ENCODE peak calls at places on chromosomes 7 and 10, in four cellular contexts. V is hepatocyte, E is transverse colon, Y is GM12878. F is an unnamed sample.

GRCh38 chr10:93746844-93747284 is 10.9 kb upstream of the LGI1 start:
- DNase-seq in V (peak), E (peak), Y (no peak), F (no peak)

GRCh38 chr7:142759433-142759832 is 10.2 kb downstream of the PRSS1 start:
- DNase-seq in V (no peak), E (no peak), Y (no peak), F (no peak)

GRCh38 chr10:29150010-29150409 is 138.9 kb upstream of the LYZL1 start:
- DNase-seq in V (peak), E (no peak), Y (no peak), F (no peak)

GRCh38 chr10:127942811-127943210 is 35.9 kb downstream of the PTPRE start:
- DNase-seq in V (no peak), E (no peak), Y (no peak), F (no peak)

GRCh38 chr7:44541028-44541869 is at the start of gene NPC1L1:
- DNase-seq in V (peak), E (no peak), Y (no peak), F (no peak)

GRCh38 chr10:78876449-78876848 is 192.3 kb upstream of the ZMIZ1 start:
- DNase-seq in V (no peak), E (no peak), Y (no peak), F (no peak)

GRCh38 chr7:7446616-7447015 is 89.1 kb downstream of the COL28A1 start:
- DNase-seq in V (no peak), E (no peak), Y (no peak), F (no peak)

GRCh38 chr10:7686351-7687171 is 16.6 kb upstream of the ITIH2 start:
- DNase-seq in V (peak), E (no peak), Y (no peak), F (no peak)

GRCh38 chr7:122652851-122653250 is 46.1 kb downstream of the RNF133 start:
- DNase-seq in V (no peak), E (no peak), Y (no peak), F (no peak)

GRCh38 chr10:60433684-60434083 is 44.0 kb upstream of the ANK3 start:
- DNase-seq in V (no peak), E (no peak), Y (no peak), F (no peak)

GRCh38 chr10:122132331-122132755 is 138.8 kb upstream of the BTBD16 start:
- DNase-seq in V (no peak), E (no peak), Y (no peak), F (no peak)

GRCh38 chr7:55533050-55533728 is 39.1 kb downstream of the VOPP1 start:
- DNase-seq in V (no peak), E (peak), Y (peak), F (peak)

GRCh38 chr10:73117976-73118743 is 7.9 kb downstream of the NUDT13 start:
- DNase-seq in V (peak), E (no peak), Y (peak), F (peak)

GRCh38 chr7:140689199-140690152 is 7.0 kb upstream of the NDUFB2 start:
- DNase-seq in V (no peak), E (no peak), Y (no peak), F (no peak)

GRCh38 chr7:28629216-28629848 is 217.0 kb downstream of the CREB5 start:
- DNase-seq in V (peak), E (no peak), Y (no peak), F (no peak)

GRCh38 chr10:110335314-110336064 is 30.8 kb upstream of the SMNDC1 start:
- DNase-seq in V (no peak), E (no peak), Y (no peak), F (no peak)

GRCh38 chr7:72445075-72445474 is 32.9 kb upstream of the CALN1 start:
- DNase-seq in V (no peak), E (no peak), Y (no peak), F (no peak)

GRCh38 chr7:135717686-135718085 is 10.3 kb downstream of the SLC13A4 start:
- DNase-seq in V (no peak), E (no peak), Y (no peak), F (no peak)

GRCh38 chr10:133161486-133162051 is 1.6 kb downstream of the KNDC1 start:
- DNase-seq in V (no peak), E (no peak), Y (no peak), F (no peak)

GRCh38 chr7:41584746-41585145 is 118.1 kb downstream of the INHBA start:
- DNase-seq in V (no peak), E (no peak), Y (no peak), F (no peak)

GRCh38 chr7:83957333-83957732 is 237.3 kb downstream of the SEMA3A start:
- DNase-seq in V (no peak), E (no peak), Y (no peak), F (no peak)

GRCh38 chr10:63515002-63515763 is 6.0 kb upstream of the REEP3 start:
- DNase-seq in V (peak), E (no peak), Y (no peak), F (no peak)

DNA sequence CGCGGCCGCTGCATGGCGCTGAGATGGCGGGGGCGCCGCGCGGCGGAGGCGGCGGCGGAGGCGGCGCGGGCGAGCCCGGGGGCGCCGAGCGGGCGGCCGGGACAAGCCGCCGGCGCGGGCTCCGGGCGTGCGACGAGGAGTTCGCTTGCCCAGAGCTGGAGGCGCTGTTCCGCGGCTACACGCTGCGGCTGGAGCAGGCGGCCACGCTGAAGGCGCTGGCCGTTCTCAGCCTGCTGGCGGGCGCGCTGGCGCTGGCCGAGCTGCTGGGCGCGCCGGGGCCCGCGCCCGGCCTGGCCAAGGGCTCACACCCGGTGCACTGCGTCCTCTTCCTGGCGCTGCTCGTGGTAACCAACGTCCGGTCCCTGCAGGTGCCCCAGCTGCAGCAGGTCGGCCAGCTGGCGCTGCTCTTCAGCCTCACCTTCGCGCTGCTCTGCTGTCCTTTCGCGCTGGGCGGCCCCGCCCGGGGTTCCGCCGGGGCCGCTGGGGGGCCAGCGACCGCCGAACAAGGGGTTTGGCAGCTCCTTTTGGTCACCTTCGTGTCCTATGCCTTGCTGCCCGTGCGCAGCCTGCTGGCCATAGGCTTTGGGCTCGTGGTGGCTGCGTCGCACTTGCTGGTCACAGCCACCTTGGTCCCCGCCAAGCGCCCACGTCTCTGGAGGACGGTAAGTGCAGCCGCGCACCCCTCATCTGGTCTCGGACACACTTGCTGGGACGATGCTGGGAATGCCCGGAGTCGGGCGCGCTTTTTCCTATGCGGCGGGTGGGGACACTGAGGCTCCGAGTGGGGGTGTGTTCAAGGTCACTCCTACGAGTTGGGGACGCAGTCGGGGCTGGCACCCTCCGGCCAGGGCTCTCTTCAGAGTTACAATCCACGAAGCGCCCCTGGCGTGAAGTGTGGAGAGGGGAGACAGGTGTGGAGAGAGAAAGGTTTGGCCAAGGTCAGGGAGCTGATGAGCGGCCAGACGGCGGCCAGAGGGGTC is 643 bp downstream of the ADCY1 start:
- DNase-seq in V (peak), E (no peak), Y (no peak), F (no peak)
- TF ChIP-seq CTCF in V (peak), E (no peak), Y (no peak), F (peak)

DNA sequence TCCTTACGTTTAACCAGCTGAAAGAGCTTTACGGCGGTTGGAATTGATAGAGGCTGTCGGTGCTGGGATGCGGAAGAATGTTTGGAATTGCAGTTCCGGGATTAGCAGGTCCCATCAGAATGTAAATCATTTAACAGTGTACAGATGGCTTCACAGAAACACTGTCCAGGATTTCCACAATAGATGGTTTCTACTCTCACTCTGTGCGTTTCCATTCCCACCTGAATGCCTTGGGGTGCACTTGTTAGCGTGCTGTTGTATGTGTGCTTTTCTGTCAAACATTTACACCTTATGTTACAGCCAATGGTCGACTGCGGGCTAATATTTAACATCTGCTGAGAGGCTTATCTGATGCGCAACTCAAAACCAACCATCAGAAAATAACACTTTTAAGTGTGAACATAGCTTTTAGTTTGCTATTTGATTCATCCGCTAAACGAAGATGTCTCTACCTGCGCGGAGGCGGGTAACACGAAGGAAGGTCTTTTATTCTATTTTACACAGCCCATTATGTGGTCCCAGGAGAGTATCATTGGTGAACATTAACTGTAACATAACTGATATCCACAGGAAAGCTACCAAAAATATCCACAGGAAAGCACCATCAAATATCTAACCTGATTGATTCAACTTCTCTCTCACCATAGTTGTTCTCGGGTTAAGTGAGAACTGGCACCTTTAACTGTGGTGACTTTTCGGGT is 179.0 kb downstream of the PRPF18 start:
- DNase-seq in V (peak), E (peak), Y (no peak), F (no peak)
- H3K4me3 ChIP-seq in V (peak), E (no peak), Y (no peak), F (no peak)

DNA sequence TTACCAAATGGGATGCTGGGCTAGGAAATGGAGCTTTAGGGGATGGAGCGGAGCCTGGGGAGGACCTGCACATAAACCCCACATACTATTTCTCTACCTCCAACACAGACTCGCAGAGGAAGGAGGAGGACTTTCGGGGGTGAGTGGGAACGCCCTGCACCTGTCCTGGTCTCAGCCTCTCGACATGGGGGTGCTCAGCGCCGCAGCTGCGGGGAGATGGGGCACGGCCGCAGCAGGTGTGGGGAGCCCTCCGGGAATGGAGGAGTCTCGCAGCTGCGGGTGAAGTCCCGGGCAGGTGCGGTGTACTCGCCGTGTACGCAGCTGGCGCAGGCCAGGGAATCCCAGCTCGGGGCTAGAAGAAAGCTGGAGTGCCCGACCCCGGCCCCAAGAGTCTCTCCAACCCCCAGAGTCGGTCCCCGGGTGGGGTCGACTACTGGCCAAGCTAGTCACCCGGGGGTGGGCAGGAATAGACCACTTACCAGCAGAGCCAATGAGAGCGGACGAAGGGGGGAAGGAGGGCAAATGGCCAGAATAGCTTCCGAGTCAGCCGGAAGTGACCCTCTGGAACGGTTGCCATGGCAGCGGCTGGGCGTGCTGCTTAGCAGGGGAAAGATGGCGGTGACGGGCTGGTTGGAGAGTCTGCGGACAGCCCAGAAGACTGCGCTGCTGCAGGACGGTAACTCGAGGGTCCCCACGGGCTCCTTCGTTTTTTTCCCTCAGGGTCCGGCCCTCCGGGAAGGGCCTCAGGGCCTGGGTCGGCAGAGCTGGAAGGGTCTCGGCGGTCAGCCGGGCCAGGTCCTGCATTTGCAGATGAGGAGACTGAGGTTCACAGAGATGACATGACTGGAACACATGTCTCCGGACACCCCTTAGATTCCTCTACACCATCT is at the start of the genes DPCD and POLL:
- DNase-seq in V (peak), E (peak), Y (peak), F (peak)
- TF ChIP-seq CTCF in V (no peak), E (no peak), Y (no peak), F (no peak)

GRCh38 chr7:101362334-101363195 is at the start of gene COL26A1:
- DNase-seq in V (peak), E (peak), Y (no peak), F (no peak)
- H3K4me3 ChIP-seq in V (peak), E (peak), Y (no peak), F (no peak)

GRCh38 chr7:128270799-128271411 is 29.8 kb downstream of the LEP start:
- DNase-seq in V (no peak), E (no peak), Y (no peak), F (no peak)
- TF ChIP-seq CTCF in V (no peak), E (no peak), Y (no peak), F (no peak)

GRCh38 chr7:80703272-80703671 is 64.8 kb downstream of the CD36 start:
- DNase-seq in V (no peak), E (no peak), Y (no peak), F (no peak)

GRCh38 chr7:80699656-80700318 is 61.3 kb downstream of the CD36 start:
- DNase-seq in V (no peak), E (no peak), Y (no peak), F (no peak)

GRCh38 chr7:80699030-80699638 is 60.7 kb downstream of the CD36 start:
- DNase-seq in V (peak), E (no peak), Y (no peak), F (peak)
- H3K4me3 ChIP-seq in V (no peak), E (no peak), Y (no peak), F (no peak)